ENCODE peak calls at places on chromosomes 13 and 19, in four cellular contexts. W is NCI-H446, O is germinal center, Z is NCI-H82. B is an unnamed sample.

GRCh38 chr19:55703790-55704215 is 28.8 kb downstream of the EPN1 start:
- DNase-seq in O (peak), Z (no peak), W (no peak), B (no peak)

GRCh38 chr13:52847322-52847681 is 1.1 kb downstream of the PCDH8 start:
- DNase-seq in O (no peak), Z (no peak), W (no peak), B (no peak)

GRCh38 chr13:49058761-49059160 is 83.0 kb downstream of the FNDC3A start:
- DNase-seq in Z (no peak), W (no peak), O (no peak), B (no peak)

GRCh38 chr13:30094015-30094533 is 213.3 kb downstream of the KATNAL1 start:
- DNase-seq in W (no peak), O (no peak), Z (no peak), B (no peak)

GRCh38 chr13:75704194-75704941 is 68.2 kb downstream of the LMO7 start:
- DNase-seq in Z (peak), W (no peak), O (no peak), B (no peak)

GRCh38 chr19:55472463-55472862 is 4.0 kb upstream of the ZNF628 start:
- DNase-seq in W (no peak), O (no peak), Z (no peak), B (no peak)

GRCh38 chr19:53193534-53194222 is 520 bp upstream of the ZNF665 start:
- DNase-seq in Z (no peak), W (no peak), O (no peak), B (peak)

GRCh38 chr13:79413521-79413920 is 7.5 kb upstream of the RBM26 start:
- DNase-seq in W (no peak), O (no peak), Z (no peak), B (no peak)

GRCh38 chr19:48805452-48805851 is 5.4 kb downstream of the BCAT2 start:
- DNase-seq in Z (no peak), O (no peak), W (no peak), B (no peak)

GRCh38 chr19:27794444-27795042 is 1418.4 kb downstream of the UQCRFS1 start:
- DNase-seq in Z (peak), O (peak), W (no peak), B (no peak)

GRCh38 chr13:48962281-48962680 is 13.4 kb upstream of the FNDC3A start:
- DNase-seq in O (no peak), Z (no peak), W (no peak), B (no peak)

GRCh38 chr19:2245273-2245672 is 3.9 kb upstream of the AMH start:
- DNase-seq in O (no peak), W (no peak), Z (no peak), B (no peak)

GRCh38 chr19:41411094-41411493 is 13.5 kb downstream of the BCKDHA start:
- DNase-seq in W (no peak), O (no peak), Z (no peak), B (no peak)

GRCh38 chr13:78022164-78022877 is 103.7 kb upstream of the EDNRB start:
- DNase-seq in O (peak), Z (no peak), W (no peak), B (no peak)

GRCh38 chr19:32720216-32720935 is 809 bp downstream of the TDRD12 start:
- DNase-seq in Z (no peak), O (peak), W (no peak), B (no peak)

GRCh38 chr13:39956036-39956435 is 300.6 kb downstream of the COG6 start:
- DNase-seq in W (no peak), Z (no peak), O (no peak), B (no peak)

GRCh38 chr13:44142540-44142867 is 231.1 kb upstream of the SERP2 start:
- DNase-seq in W (no peak), Z (peak), O (no peak), B (no peak)

GRCh38 chr13:93355094-93355493 is 128.5 kb downstream of the GPC6 start:
- DNase-seq in W (no peak), Z (no peak), O (no peak), B (no peak)

GRCh38 chr19:5048091-5048726 is 79.3 kb downstream of the KDM4B start:
- DNase-seq in W (peak), Z (peak), O (peak), B (peak)

GRCh38 chr19:43105496-43105895 is 23.0 kb upstream of the PSG2 start:
- DNase-seq in O (no peak), Z (no peak), W (no peak), B (no peak)

GRCh38 chr19:17302391-17303166 is 646 bp downstream of the ABHD8 start:
- DNase-seq in W (no peak), Z (peak), O (no peak), B (no peak)

GRCh38 chr13:93769126-93769525 is 542.5 kb downstream of the GPC6 start:
- DNase-seq in W (no peak), Z (no peak), O (no peak), B (no peak)